ENCODE peak calls at places on chromosomes 1 and 21, in six cellular contexts. B is upper lobe of right lung, Y is foreskin fibroblast, J is AG10803, C is AG04450, N is transverse colon. W is an unnamed sample.

GRCh38 chr1:160131803-160132565 is 16.4 kb downstream of the ATP1A2 start:
- DNase-seq in Y (no peak), N (no peak), J (no peak), C (no peak), B (peak), W (no peak)

GRCh38 chr1:92747735-92748134 is 37.2 kb downstream of the EVI5 start:
- DNase-seq in Y (no peak), B (no peak), C (no peak), J (peak), N (no peak), W (no peak)

GRCh38 chr1:147172168-147173016 is at the start of gene PRKAB2:
- DNase-seq in C (peak), J (peak), Y (peak), B (peak), N (peak), W (peak)

GRCh38 chr1:31955917-31956736 is 18.0 kb upstream of the PTP4A2 start:
- DNase-seq in J (peak), Y (peak), C (peak), B (peak), N (peak), W (peak)

GRCh38 chr1:162070094-162070748 is 730 bp downstream of the NOS1AP start:
- DNase-seq in J (no peak), B (peak), C (no peak), N (peak), Y (no peak), W (no peak)

GRCh38 chr1:219900201-219900600 is 28.2 kb downstream of the SLC30A10 start:
- DNase-seq in Y (peak), J (no peak), N (no peak), B (no peak), C (no peak), W (no peak)

GRCh38 chr1:1120866-1121563 is 5.1 kb upstream of the C1orf159 start:
- DNase-seq in N (peak), Y (no peak), B (no peak), C (no peak), J (no peak), W (no peak)

GRCh38 chr1:166999500-166999899 is 10.4 kb downstream of the MAEL start:
- DNase-seq in J (no peak), Y (no peak), B (no peak), C (no peak), N (no peak), W (no peak)

GRCh38 chr1:88683516-88683847 is 591 bp upstream of the PKN2 start:
- DNase-seq in C (no peak), Y (no peak), B (peak), N (peak), J (peak), W (no peak)

GRCh38 chr1:147665521-147665920 is 4.8 kb downstream of the ACP6 start:
- DNase-seq in N (no peak), J (no peak), C (no peak), B (no peak), Y (no peak), W (no peak)

GRCh38 chr1:172089768-172090510 is 248.6 kb downstream of the DNM3 start:
- DNase-seq in B (peak), N (peak), J (peak), C (no peak), Y (peak), W (no peak)

GRCh38 chr1:7331926-7332535 is 439.1 kb upstream of the VAMP3 start:
- DNase-seq in J (no peak), N (no peak), Y (no peak), B (no peak), C (no peak), W (no peak)

GRCh38 chr1:31396633-31397351 is 16.2 kb upstream of the SERINC2 start:
- DNase-seq in C (peak), N (no peak), J (peak), B (no peak), Y (peak), W (peak)

GRCh38 chr1:198638894-198639319 is at the start of gene PTPRC:
- DNase-seq in N (no peak), Y (no peak), J (no peak), B (no peak), C (no peak), W (no peak)

GRCh38 chr1:155062151-155062686 is 1.3 kb upstream of the EFNA4 start:
- DNase-seq in Y (no peak), N (peak), B (no peak), C (no peak), J (no peak), W (no peak)
- H3K4me3 ChIP-seq in Y (no peak), N (no peak), B (no peak), C (no peak), J (no peak), W (no peak)

GRCh38 chr1:182783068-182783467 is 6.5 kb upstream of the NPL start:
- DNase-seq in B (no peak), Y (no peak), N (no peak), C (no peak), J (no peak), W (no peak)
- TF ChIP-seq CTCF in B (no peak), Y (no peak), N (no peak), C (peak), J (no peak), W (no peak)

GRCh38 chr1:154095456-154095855 is 59.4 kb downstream of the NUP210L start:
- DNase-seq in N (no peak), Y (no peak), B (no peak), C (no peak), J (no peak), W (no peak)
- H3K4me3 ChIP-seq in N (no peak), Y (no peak), B (no peak), C (no peak), J (no peak), W (no peak)

GRCh38 chr21:29362758-29363157 is 64.0 kb downstream of the BACH1 start:
- DNase-seq in J (no peak), Y (no peak), N (no peak), B (no peak), C (no peak), W (no peak)

GRCh38 chr21:29365636-29366305 is 67.0 kb downstream of the BACH1 start:
- DNase-seq in C (no peak), B (no peak), N (no peak), J (no peak), Y (no peak), W (no peak)

GRCh38 chr21:29359718-29360117 is 61.0 kb downstream of the BACH1 start:
- DNase-seq in N (no peak), B (no peak), C (no peak), J (no peak), Y (no peak), W (no peak)

GRCh38 chr21:29366532-29366931 is 67.8 kb downstream of the BACH1 start:
- DNase-seq in C (no peak), N (no peak), Y (no peak), J (no peak), B (no peak), W (no peak)

GRCh38 chr21:29360799-29361765 is 62.4 kb downstream of the BACH1 start:
- DNase-seq in J (no peak), C (no peak), B (no peak), Y (no peak), N (no peak), W (no peak)
- TF ChIP-seq CTCF in J (no peak), C (peak), B (no peak), Y (no peak), N (no peak), W (no peak)

DNA sequence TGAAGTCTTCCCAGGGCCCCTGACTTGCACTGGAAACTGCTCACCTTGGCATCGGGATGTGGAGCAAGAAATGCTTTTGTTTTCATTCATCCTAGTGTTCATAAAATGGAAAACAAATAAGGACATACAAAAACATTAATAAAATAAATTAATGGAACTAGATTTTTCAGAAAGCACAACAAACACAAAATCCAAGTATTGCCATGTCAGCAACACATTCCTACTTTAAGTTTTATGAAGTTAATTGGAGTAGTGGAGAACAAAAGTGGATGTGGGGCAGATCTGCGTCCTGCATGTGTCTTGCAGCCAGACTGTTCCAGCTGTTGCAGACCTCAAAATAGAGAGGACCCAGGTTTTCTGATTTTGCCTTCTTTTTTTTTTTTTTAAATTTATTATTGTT is 32.9 kb downstream of the PRMT2 start:
- DNase-seq in Y (no peak), B (no peak), N (no peak), C (no peak), J (no peak), W (no peak)
- H3K4me3 ChIP-seq in Y (peak), B (peak), N (no peak), C (peak), J (peak), W (peak)